ENCODE peak calls at places on chromosomes 5 and 9, in seven cellular contexts. K is sigmoid colon, H is cardiac muscle cell, P is H9, M is B cell, X is right atrium auricular region, W is type B pancreatic cell. D is an unnamed sample.

GRCh38 chr9:85055506-85056202 is 386.1 kb downstream of the NTRK2 start:
- DNase-seq in W (no peak), P (no peak), K (no peak), H (no peak), X (no peak), M (no peak), D (no peak)

GRCh38 chr9:91500509-91501011 is 76.9 kb upstream of the NFIL3 start:
- DNase-seq in H (no peak), W (no peak), K (no peak), P (no peak), X (no peak), M (no peak), D (no peak)

GRCh38 chr9:19410594-19410993 is 1.8 kb downstream of the ACER2 start:
- DNase-seq in X (no peak), K (no peak), H (no peak), M (no peak), P (no peak), W (no peak), D (no peak)

GRCh38 chr5:72441861-72442540 is 65.2 kb downstream of the ZNF366 start:
- DNase-seq in M (no peak), W (no peak), P (no peak), X (no peak), K (no peak), H (no peak), D (no peak)

GRCh38 chr5:40557486-40557885 is 122.2 kb upstream of the PTGER4 start:
- DNase-seq in W (no peak), P (no peak), M (no peak), X (no peak), K (no peak), H (no peak), D (no peak)

GRCh38 chr5:88786217-88786560 is 96.8 kb downstream of the MEF2C start:
- DNase-seq in K (no peak), M (no peak), X (no peak), W (no peak), P (no peak), H (no peak), D (no peak)

GRCh38 chr5:163565931-163566608 is 60.7 kb downstream of the MAT2B start:
- DNase-seq in M (no peak), X (no peak), H (peak), P (peak), K (no peak), W (no peak), D (no peak)

GRCh38 chr5:32201140-32201539 is 27.0 kb upstream of the GOLPH3 start:
- DNase-seq in K (no peak), M (no peak), H (no peak), W (no peak), P (no peak), X (no peak), D (no peak)

GRCh38 chr5:159730285-159730684 is 186.0 kb upstream of the ADRA1B start:
- DNase-seq in P (no peak), M (no peak), K (no peak), X (no peak), H (no peak), W (no peak), D (no peak)

GRCh38 chr9:27204578-27204977 is 92.4 kb downstream of the EQTN start:
- DNase-seq in M (no peak), H (no peak), X (no peak), P (no peak), W (no peak), K (no peak), D (no peak)

GRCh38 chr5:150703767-150704166 is 2.9 kb upstream of the RBM22 start:
- DNase-seq in P (no peak), M (no peak), H (no peak), W (no peak), X (no peak), K (no peak), D (no peak)

GRCh38 chr5:150700298-150700599 is 613 bp downstream of the RBM22 start:
- DNase-seq in P (no peak), M (no peak), X (no peak), W (no peak), H (no peak), K (no peak), D (no peak)

DNA sequence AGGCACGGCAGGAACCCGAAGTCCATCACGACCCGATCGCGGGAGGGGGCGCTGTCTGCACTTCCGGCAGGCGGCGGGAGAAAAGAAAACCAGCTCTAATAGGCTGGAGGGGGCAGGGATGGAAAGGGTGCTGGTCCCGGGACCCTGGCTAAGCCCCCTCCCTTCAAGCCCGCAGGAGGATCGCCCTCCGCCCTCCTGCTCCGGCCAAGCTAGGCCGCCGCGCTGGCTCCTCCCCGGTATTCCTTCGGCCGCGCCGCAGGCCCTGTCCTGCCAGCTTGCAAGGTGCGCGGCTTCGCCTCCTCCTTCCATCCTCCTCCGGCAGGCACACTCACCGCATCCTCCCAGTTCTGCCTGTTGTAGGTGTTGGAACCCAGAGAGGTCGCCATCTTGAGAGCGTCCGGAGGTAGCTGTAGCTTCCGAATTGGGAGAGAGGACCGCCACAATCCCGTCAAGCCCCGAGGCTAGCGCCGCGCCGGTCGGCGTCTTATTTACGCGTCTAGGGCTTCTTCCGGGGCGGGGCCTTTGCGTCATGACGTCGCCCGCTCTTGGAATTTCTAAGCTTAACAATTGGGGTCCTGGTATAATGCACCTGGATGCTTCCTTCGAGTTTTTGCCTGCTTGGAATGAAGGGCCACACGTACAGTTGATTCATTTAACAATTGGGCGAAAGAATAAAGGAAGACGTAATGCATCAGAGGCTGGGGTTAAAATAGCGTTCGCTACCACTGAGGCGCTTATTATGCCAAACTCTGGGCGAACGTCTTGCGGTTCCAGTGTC is at the start of gene RBM22:
- DNase-seq in P (peak), X (peak), H (peak), K (peak), W (peak), M (peak), D (peak)
- TF ChIP-seq CTCF in P (peak), X (peak), H (peak), K (peak), W (peak), M (peak), D (peak)

DNA sequence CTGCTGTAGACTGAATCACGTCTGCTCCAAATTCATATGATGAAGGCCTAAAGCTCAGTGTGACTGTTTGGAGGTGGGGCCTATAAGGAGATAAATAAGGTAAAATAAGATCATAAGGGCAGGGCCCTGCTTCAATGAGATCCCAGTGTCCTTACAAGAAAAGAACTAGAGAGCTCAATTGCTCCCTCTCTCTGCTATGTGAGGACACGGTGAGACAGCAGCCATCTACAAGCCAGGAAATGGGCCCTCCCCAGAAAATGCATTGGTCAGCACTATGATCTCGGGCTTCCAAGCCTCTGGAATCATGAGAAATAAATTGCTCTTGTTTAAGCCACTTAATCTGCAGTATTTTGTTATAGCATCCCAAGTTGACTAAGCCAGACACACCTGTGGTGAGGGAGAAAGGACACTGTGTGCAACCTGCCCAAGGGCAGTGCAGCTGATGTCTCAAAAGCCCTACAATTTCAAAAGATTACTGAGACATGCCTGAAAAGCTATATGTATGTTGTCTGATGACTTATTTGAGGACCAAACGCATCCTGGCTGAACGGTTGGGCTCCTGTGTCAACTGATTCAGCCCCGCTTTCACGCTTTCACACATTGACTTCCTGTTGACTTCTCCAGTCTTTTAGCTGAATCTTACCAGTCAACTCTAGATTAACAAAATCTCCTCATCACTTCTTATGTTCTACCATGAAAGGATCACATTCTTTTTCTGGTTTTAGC is 13.2 kb downstream of the GZMK start:
- DNase-seq in W (no peak), K (no peak), P (peak), H (peak), X (no peak), M (no peak), D (peak)
- TF ChIP-seq CTCF in W (no peak), K (no peak), P (peak), H (peak), X (no peak), M (no peak), D (no peak)

GRCh38 chr5:141180313-141180712 is 1.9 kb upstream of the PCDHB16 start:
- DNase-seq in X (no peak), H (no peak), P (no peak), W (no peak), K (no peak), M (no peak), D (no peak)

GRCh38 chr5:141186897-141187512 is at the start of gene PCDHB9:
- DNase-seq in M (no peak), X (no peak), W (no peak), H (peak), K (no peak), P (peak), D (no peak)

GRCh38 chr5:141182248-141182647 is at the start of gene PCDHB16:
- DNase-seq in X (peak), P (peak), H (peak), M (no peak), K (peak), W (no peak), D (no peak)
- TF ChIP-seq CTCF in X (peak), P (peak), H (no peak), M (no peak), K (peak), W (peak), D (no peak)

GRCh38 chr9:123960366-123960765 is 30.4 kb upstream of the DENND1A start:
- DNase-seq in K (no peak), M (no peak), W (no peak), P (no peak), X (no peak), H (no peak), D (peak)
- TF ChIP-seq CTCF in K (no peak), M (no peak), W (no peak), P (peak), X (no peak), H (no peak), D (no peak)

DNA sequence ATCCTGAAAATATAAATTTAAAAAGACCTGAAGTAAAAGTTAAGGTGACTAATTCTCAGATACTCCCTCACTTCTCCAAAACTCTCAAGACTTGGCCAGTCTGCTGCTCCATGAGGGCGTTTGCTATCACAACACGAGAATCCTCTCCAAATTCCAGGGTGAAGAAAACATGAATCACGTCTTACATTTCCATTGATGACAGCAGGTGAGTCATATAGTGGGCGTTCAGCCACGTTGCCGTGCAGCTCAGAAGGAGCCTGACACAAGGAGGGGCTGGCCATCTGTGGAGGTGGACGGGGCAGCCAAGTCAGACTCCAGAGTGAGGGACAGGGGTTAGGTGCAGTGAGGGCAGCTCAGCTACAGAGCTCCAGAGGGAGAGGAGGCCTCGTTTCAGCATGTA is 555.1 kb upstream of the ADAMTS16 start:
- DNase-seq in K (no peak), X (no peak), P (no peak), H (no peak), M (no peak), W (no peak), D (no peak)
- TF ChIP-seq CTCF in K (no peak), X (no peak), P (no peak), H (no peak), M (no peak), W (no peak), D (no peak)

DNA sequence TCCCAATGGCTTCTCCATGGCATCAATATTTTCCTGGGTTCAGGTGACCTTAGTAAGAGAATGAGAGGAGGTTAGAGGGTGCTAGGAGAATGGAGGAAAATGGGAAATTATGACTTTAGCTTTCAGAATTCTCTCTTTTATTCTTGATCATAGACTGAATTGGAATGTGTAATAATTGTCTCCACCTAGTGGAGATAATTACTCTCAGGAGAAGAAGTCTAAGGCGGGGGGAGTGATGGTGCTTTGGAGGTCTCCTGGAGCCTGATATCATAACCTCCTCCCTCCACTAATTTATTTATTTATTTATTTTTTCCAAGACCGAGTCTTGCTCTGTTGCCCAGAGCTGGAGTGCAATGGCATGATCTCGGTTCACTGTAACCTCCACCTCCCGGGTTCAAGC is 221.3 kb downstream of the GRIA1 start:
- DNase-seq in M (no peak), P (no peak), W (no peak), X (no peak), H (no peak), K (no peak), D (no peak)
- TF ChIP-seq CTCF in M (no peak), P (peak), W (peak), X (no peak), H (no peak), K (no peak), D (no peak)

DNA sequence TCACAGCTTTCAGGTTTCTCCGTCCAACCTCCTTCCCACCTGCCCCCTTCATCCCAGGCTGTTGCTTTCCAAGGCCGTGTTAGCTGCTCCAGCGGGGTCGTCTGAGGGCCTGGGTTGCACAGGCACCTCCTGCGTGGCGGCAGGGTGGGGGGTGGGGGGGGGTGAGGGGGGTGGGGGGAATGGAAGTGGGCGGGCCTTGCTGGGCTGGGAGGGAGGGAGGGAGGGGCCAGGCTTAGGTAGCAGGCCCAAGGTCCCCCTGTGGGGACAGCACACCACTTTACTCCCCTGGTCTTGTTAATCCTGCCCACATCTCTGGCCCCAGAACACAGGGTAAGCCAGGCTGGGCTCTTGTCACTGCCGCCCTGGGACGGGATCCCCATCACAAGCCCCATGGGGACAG is 99.1 kb downstream of the RXRA start:
- DNase-seq in W (no peak), H (no peak), X (no peak), M (no peak), K (no peak), P (no peak), D (no peak)
- TF ChIP-seq CTCF in W (no peak), H (no peak), X (no peak), M (no peak), K (no peak), P (no peak), D (no peak)

GRCh38 chr5:82590112-82590511 is 312.0 kb upstream of the RPS23 start:
- DNase-seq in P (no peak), M (no peak), W (no peak), X (no peak), K (no peak), H (no peak), D (no peak)
- TF ChIP-seq CTCF in P (no peak), M (no peak), W (no peak), X (no peak), K (no peak), H (no peak), D (no peak)